ENCODE peak calls at places on chromosomes 16 and 17, in six cellular contexts. One of them, this sample, is unnamed.

GRCh38 chr16:71927383-71927782 is 32.1 kb downstream of the IST1 start:
- DNase-seq in spleen: no peak
- DNase-seq in HepG2: no peak
- DNase-seq in mesendoderm: peak; percentile 53
- DNase-seq in GM23248: peak; percentile 87
- DNase-seq in uterus: peak; percentile 70
- DNase-seq in this sample: peak; percentile 73

GRCh38 chr17:31672161-31672819 is 186.8 kb downstream of the COPRS start:
- DNase-seq in GM23248: peak; percentile 49
- DNase-seq in mesendoderm: no peak
- DNase-seq in spleen: no peak
- DNase-seq in uterus: no peak
- DNase-seq in HepG2: no peak
- DNase-seq in this sample: no peak

GRCh38 chr16:58814348-58814801 is 80.3 kb upstream of the GOT2 start:
- DNase-seq in GM23248: peak; percentile 68
- DNase-seq in mesendoderm: peak; percentile 51
- DNase-seq in uterus: peak; percentile 28
- DNase-seq in HepG2: peak; percentile 16
- DNase-seq in spleen: peak; percentile 80
- DNase-seq in this sample: peak; percentile 23

GRCh38 chr17:9192010-9192409 is 170.7 kb downstream of the NTN1 start:
- DNase-seq in spleen: no peak
- DNase-seq in HepG2: no peak
- DNase-seq in GM23248: peak; percentile 9
- DNase-seq in mesendoderm: no peak
- DNase-seq in uterus: no peak
- DNase-seq in this sample: no peak

GRCh38 chr17:68585643-68586042 is 15.5 kb downstream of the FAM20A start:
- DNase-seq in HepG2: no peak
- DNase-seq in mesendoderm: peak; percentile 48
- DNase-seq in spleen: no peak
- DNase-seq in GM23248: peak; percentile 51
- DNase-seq in uterus: no peak
- DNase-seq in this sample: no peak

GRCh38 chr17:68384941-68385340 is 72.4 kb downstream of the WIPI1 start:
- DNase-seq in GM23248: no peak
- DNase-seq in mesendoderm: no peak
- DNase-seq in uterus: no peak
- DNase-seq in HepG2: no peak
- DNase-seq in spleen: no peak
- DNase-seq in this sample: no peak

GRCh38 chr17:38454528-38454927 is 26.3 kb downstream of the ARHGAP23 start:
- DNase-seq in mesendoderm: no peak
- DNase-seq in GM23248: peak; percentile 90
- DNase-seq in HepG2: no peak
- DNase-seq in uterus: peak; percentile 87
- DNase-seq in spleen: no peak
- DNase-seq in this sample: peak; percentile 90

GRCh38 chr17:79038545-79039135 is 14.7 kb downstream of the C1QTNF1 start:
- DNase-seq in uterus: no peak
- DNase-seq in mesendoderm: no peak
- DNase-seq in GM23248: peak; percentile 99
- DNase-seq in HepG2: no peak
- DNase-seq in spleen: peak; percentile 41
- DNase-seq in this sample: no peak

GRCh38 chr17:4208228-4208627 is 55.6 kb downstream of the ANKFY1 start:
- DNase-seq in GM23248: peak; percentile 85
- DNase-seq in uterus: no peak
- DNase-seq in spleen: no peak
- DNase-seq in mesendoderm: peak; percentile 78
- DNase-seq in HepG2: no peak
- DNase-seq in this sample: no peak

GRCh38 chr16:86732621-86733297 is 154.4 kb downstream of the FOXL1 start:
- DNase-seq in spleen: no peak
- DNase-seq in mesendoderm: peak; percentile 67
- DNase-seq in uterus: no peak
- DNase-seq in GM23248: peak; percentile 77
- DNase-seq in HepG2: no peak
- DNase-seq in this sample: no peak

GRCh38 chr17:50953831-50954601 is 87.9 kb upstream of the TOB1 start:
- DNase-seq in HepG2: no peak
- DNase-seq in spleen: no peak
- DNase-seq in uterus: no peak
- DNase-seq in mesendoderm: peak; percentile 69
- DNase-seq in GM23248: peak; percentile 34
- DNase-seq in this sample: peak; percentile 51

GRCh38 chr17:82835122-82835521 is 4.7 kb downstream of the ZNF750 start:
- DNase-seq in HepG2: no peak
- DNase-seq in GM23248: no peak
- DNase-seq in mesendoderm: no peak
- DNase-seq in spleen: peak; percentile 63
- DNase-seq in uterus: no peak
- DNase-seq in this sample: no peak

GRCh38 chr17:42655528-42655927 is 3.6 kb upstream of the TUBG2 start:
- DNase-seq in GM23248: peak; percentile 55
- DNase-seq in mesendoderm: no peak
- DNase-seq in uterus: no peak
- DNase-seq in spleen: no peak
- DNase-seq in HepG2: no peak
- DNase-seq in this sample: no peak

GRCh38 chr17:53724726-53725125 is 98.0 kb upstream of the KIF2B start:
- DNase-seq in spleen: no peak
- DNase-seq in mesendoderm: no peak
- DNase-seq in GM23248: peak; percentile 2
- DNase-seq in HepG2: no peak
- DNase-seq in uterus: no peak
- DNase-seq in this sample: no peak

DNA sequence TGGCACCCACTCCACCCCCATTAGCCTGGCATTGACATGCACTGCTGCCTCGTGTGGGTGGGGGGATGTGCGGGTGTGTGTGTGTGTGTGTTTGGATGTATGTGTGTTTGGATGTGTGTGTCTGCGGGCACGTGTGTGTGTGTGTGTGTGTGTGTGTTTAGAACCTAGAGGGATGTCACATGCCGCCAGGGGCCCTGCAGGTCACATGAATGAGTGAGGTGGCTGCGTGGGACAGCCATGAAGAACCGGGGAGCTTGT is 9.0 kb downstream of the KATNB1 start:
- DNase-seq in GM23248: no peak
- DNase-seq in spleen: no peak
- DNase-seq in mesendoderm: no peak
- DNase-seq in uterus: no peak
- DNase-seq in HepG2: no peak
- DNase-seq in this sample: no peak
- H3K36me3 ChIP-seq in GM23248: no peaks in the 10 kb centered on the region
- H3K36me3 ChIP-seq in spleen: peaks cover 4% of the 10 kb centered on the region
- H3K36me3 ChIP-seq in mesendoderm: no peaks in the 10 kb centered on the region
- H3K36me3 ChIP-seq in uterus: no peaks in the 10 kb centered on the region
- H3K36me3 ChIP-seq in HepG2: peaks cover 12% of the 10 kb centered on the region
- H3K36me3 ChIP-seq in this sample: peaks cover 17% of the 10 kb centered on the region

DNA sequence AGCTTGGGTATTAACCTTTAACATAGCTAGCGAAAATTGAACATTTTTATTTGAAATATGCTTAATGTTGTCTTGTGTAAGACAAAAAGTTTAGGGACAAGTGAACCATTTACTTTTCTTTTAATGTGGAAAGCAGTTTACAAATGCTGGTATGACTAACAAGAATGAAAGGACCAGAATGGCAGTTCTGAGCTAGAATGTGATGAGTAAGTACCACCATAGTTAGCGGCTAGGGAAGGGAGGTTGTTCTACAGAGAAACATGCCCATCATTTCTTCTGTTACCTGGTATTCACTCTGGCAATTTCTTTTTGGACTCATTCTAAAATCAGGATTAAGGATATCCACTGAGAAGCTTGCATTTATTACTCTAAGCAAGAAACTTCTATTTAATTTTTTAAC is 121.1 kb downstream of the WWOX start:
- DNase-seq in mesendoderm: no peak
- DNase-seq in HepG2: no peak
- DNase-seq in GM23248: no peak
- DNase-seq in uterus: no peak
- DNase-seq in spleen: no peak
- DNase-seq in this sample: no peak
- H3K36me3 ChIP-seq in mesendoderm: no peaks in the 10 kb centered on the region
- H3K36me3 ChIP-seq in HepG2: no peaks in the 10 kb centered on the region
- H3K36me3 ChIP-seq in GM23248: no peaks in the 10 kb centered on the region
- H3K36me3 ChIP-seq in uterus: no peaks in the 10 kb centered on the region
- H3K36me3 ChIP-seq in spleen: no peaks in the 10 kb centered on the region
- H3K36me3 ChIP-seq in this sample: no peaks in the 10 kb centered on the region

DNA sequence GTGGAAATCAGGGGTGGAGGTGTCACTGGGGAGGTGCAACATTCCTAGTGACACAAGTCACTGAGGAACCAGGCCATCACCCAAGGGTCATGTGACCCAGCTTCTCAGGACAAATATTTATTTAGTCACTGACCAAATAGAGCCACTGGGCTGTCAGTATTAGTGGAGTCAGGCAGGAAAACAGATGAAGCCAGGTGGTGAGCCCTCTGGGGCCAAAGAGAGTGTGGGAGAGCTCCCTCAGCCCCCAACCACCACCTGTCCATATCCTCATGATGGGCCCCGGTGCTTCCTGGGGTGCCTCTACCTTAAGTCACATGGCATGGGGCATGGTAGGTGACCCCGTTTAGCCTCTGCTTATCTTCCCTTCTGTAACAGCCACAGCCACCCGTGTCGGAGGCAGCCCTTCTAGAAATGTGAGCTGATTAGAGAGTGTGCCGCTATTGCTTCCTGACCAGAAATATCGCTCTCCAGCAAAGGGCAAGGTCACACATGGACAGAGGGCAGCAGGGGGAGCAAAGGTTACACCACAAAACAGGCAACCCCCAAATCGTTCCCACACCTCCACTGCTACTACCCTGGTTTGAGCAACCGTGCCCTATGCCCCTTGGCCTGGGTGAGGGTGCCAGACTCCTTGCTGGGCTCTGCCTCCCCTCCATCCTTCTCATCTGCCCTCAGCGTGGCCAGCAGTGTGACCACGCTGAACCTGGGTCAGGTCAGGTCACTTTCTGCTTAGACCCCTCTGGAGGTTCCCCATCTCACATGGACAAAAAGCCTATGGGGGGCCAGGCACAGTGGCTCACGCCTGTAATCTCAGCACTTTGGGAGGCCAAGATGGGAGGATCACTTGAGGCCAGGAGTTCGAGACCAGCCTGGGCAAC is 8.6 kb upstream of the AKTIP start:
- DNase-seq in mesendoderm: peak; percentile 91
- DNase-seq in spleen: peak; percentile 59
- DNase-seq in GM23248: no peak
- DNase-seq in uterus: no peak
- DNase-seq in HepG2: peak; percentile 98
- DNase-seq in this sample: no peak
- H3K36me3 ChIP-seq in mesendoderm: no peaks in the 10 kb centered on the region
- H3K36me3 ChIP-seq in spleen: no peaks in the 10 kb centered on the region
- H3K36me3 ChIP-seq in GM23248: no peaks in the 10 kb centered on the region
- H3K36me3 ChIP-seq in uterus: no peaks in the 10 kb centered on the region
- H3K36me3 ChIP-seq in HepG2: no peaks in the 10 kb centered on the region
- H3K36me3 ChIP-seq in this sample: no peaks in the 10 kb centered on the region

GRCh38 chr16:56460101-56460500 is 8.7 kb downstream of the OGFOD1 start:
- DNase-seq in uterus: no peak
- DNase-seq in GM23248: no peak
- DNase-seq in mesendoderm: no peak
- DNase-seq in HepG2: no peak
- DNase-seq in spleen: no peak
- DNase-seq in this sample: no peak
- H3K36me3 ChIP-seq in uterus: no peaks in the 10 kb centered on the region
- H3K36me3 ChIP-seq in GM23248: peaks cover 66% of the 10 kb centered on the region
- H3K36me3 ChIP-seq in mesendoderm: peaks cover 1% of the 10 kb centered on the region
- H3K36me3 ChIP-seq in HepG2: peaks cover 22% of the 10 kb centered on the region
- H3K36me3 ChIP-seq in spleen: peaks cover 37% of the 10 kb centered on the region
- H3K36me3 ChIP-seq in this sample: peaks cover 100% of the 10 kb centered on the region

GRCh38 chr16:30094541-30095165 is 1.4 kb downstream of the YPEL3 start:
- DNase-seq in HepG2: no peak
- DNase-seq in spleen: peak; percentile 84
- DNase-seq in GM23248: no peak
- DNase-seq in mesendoderm: no peak
- DNase-seq in uterus: peak; percentile 55
- DNase-seq in this sample: no peak

GRCh38 chr16:30096105-30096861 is at the start of gene YPEL3:
- DNase-seq in mesendoderm: peak; percentile 93
- DNase-seq in uterus: peak; percentile 92
- DNase-seq in spleen: peak; percentile 98
- DNase-seq in HepG2: peak; percentile 80
- DNase-seq in GM23248: peak; percentile 96
- DNase-seq in this sample: peak; percentile 95

GRCh38 chr16:30095166-30096078 is 591 bp downstream of the YPEL3 start:
- DNase-seq in uterus: no peak
- DNase-seq in spleen: peak; percentile 87
- DNase-seq in mesendoderm: no peak
- DNase-seq in HepG2: no peak
- DNase-seq in GM23248: peak; percentile 77
- DNase-seq in this sample: no peak

GRCh38 chr16:30092373-30093010 is 768 bp upstream of the TBX6 start:
- DNase-seq in HepG2: peak; percentile 92
- DNase-seq in GM23248: peak; percentile 79
- DNase-seq in uterus: peak; percentile 76
- DNase-seq in spleen: peak; percentile 96
- DNase-seq in mesendoderm: peak; percentile 95
- DNase-seq in this sample: peak; percentile 82

DNA sequence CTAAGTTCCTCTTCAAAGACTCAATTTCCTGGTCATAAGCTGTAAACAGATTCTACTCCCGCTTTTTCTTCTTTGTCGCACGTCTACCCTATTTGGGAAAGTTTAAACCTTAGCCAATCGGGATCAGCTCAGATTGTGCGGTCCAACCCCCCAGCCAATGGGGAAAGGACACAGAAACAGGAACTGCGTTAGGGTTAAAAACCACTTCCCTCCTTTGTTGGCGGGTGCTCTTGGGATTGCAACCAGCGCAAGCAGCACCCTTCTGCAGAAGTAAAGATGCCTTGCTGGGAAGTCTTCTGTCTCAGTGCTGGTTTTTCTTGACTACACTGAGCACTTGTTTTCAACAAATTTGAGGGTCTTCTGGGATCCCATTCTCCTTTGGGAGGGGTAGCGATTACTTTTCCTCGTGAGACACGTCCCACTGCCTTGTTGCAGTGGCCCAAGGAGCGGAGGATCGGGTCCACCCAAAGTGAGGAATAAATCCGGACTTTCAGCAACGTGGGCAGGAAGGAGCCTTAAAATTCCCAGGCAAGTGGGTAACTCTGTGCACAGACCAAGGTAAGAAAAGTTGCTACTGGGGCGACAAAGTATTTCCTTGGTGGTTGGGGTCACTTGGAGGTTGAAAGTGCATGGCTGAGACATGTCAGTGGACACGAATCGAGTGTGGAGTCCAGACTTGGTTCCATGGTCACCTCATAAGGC is 1.0 kb upstream of the YPEL3 start:
- DNase-seq in GM23248: no peak
- DNase-seq in spleen: no peak
- DNase-seq in uterus: no peak
- DNase-seq in mesendoderm: peak; percentile 45
- DNase-seq in HepG2: no peak
- DNase-seq in this sample: no peak
- H3K36me3 ChIP-seq in GM23248: peaks cover 10% of the 10 kb centered on the region
- H3K36me3 ChIP-seq in spleen: peaks cover 10% of the 10 kb centered on the region
- H3K36me3 ChIP-seq in uterus: no peaks in the 10 kb centered on the region
- H3K36me3 ChIP-seq in mesendoderm: no peaks in the 10 kb centered on the region
- H3K36me3 ChIP-seq in HepG2: no peaks in the 10 kb centered on the region
- H3K36me3 ChIP-seq in this sample: no peaks in the 10 kb centered on the region